ENCODE peak calls at places on chromosomes 2 and 18, in five cellular contexts. D is ovary, F is astrocyte of the spinal cord, G is upper lobe of right lung, L is AG04450. B is an unnamed sample.
A peak's percentile ranks its signal among the peaks of the same experiment; 100 is the strongest.

GRCh38 chr2:240460243-240460630 is 24.8 kb downstream of the GPC1 start:
- DNase-seq in D (no peak), G (peak; percentile 62), L (no peak), F (no peak), B (no peak)

GRCh38 chr2:168561991-168562390 is 105.9 kb downstream of the CERS6 start:
- DNase-seq in D (no peak), F (no peak), L (no peak), G (no peak), B (no peak)

GRCh38 chr2:9629222-9630000 is 1.4 kb downstream of the YWHAQ start:
- DNase-seq in L (no peak), G (no peak), F (peak; percentile 52), D (no peak), B (no peak)

GRCh38 chr18:58218111-58218510 is 174.1 kb downstream of the NEDD4L start:
- DNase-seq in G (no peak), L (no peak), D (no peak), F (no peak), B (no peak)

GRCh38 chr2:43387092-43388062 is 161.0 kb upstream of the ZFP36L2 start:
- DNase-seq in L (no peak), D (no peak), F (peak; percentile 66), G (no peak), B (no peak)

GRCh38 chr2:161353543-161353942 is 45.3 kb downstream of the PSMD14 start:
- DNase-seq in D (no peak), G (no peak), L (no peak), F (no peak), B (no peak)

GRCh38 chr2:33775306-33775705 is 176.2 kb upstream of the FAM98A start:
- DNase-seq in D (no peak), G (no peak), F (no peak), L (no peak), B (no peak)

GRCh38 chr2:100416939-100417744 is at the start of gene CHST10:
- DNase-seq in D (peak; percentile 61), G (peak; percentile 82), L (no peak), F (peak; percentile 49), B (no peak)

GRCh38 chr2:150572194-150572766 is 84.8 kb upstream of the RND3 start:
- DNase-seq in D (no peak), L (no peak), G (no peak), F (no peak), B (no peak)

GRCh38 chr2:33069894-33070651 is 123.3 kb downstream of the LTBP1 start:
- DNase-seq in F (peak; percentile 99), L (peak; percentile 91), G (no peak), D (no peak), B (peak; percentile 85)

GRCh38 chr2:100588071-100588786 is 25.4 kb downstream of the PDCL3 start:
- DNase-seq in D (no peak), F (peak; percentile 66), G (peak; percentile 40), L (no peak), B (no peak)

GRCh38 chr2:202361133-202361532 is 15.0 kb upstream of the BMPR2 start:
- DNase-seq in L (peak; percentile 44), G (no peak), D (no peak), F (no peak), B (no peak)

GRCh38 chr2:56191617-56192016 is 7.8 kb downstream of the CCDC85A start:
- DNase-seq in L (no peak), G (no peak), D (no peak), F (peak; percentile 23), B (no peak)

GRCh38 chr2:100964706-100965269 is 37.3 kb upstream of the RPL31 start:
- DNase-seq in G (peak; percentile 17), D (no peak), F (no peak), L (no peak), B (no peak)

GRCh38 chr2:178195390-178196166 is 1.3 kb downstream of the OSBPL6 start:
- DNase-seq in D (no peak), L (no peak), G (no peak), F (no peak), B (no peak)

GRCh38 chr18:56083097-56083865 is 495.3 kb upstream of the TCF4 start:
- DNase-seq in D (peak; percentile 64), L (peak; percentile 91), G (no peak), F (peak; percentile 64), B (no peak)

GRCh38 chr2:74507926-74508520 is 528 bp upstream of the PCGF1 start:
- DNase-seq in G (peak; percentile 69), F (no peak), D (peak; percentile 49), L (no peak), B (no peak)

GRCh38 chr18:11500153-11501122 is 109.0 kb upstream of the SLC35G4 start:
- DNase-seq in D (no peak), F (peak; percentile 98), L (peak; percentile 91), G (no peak), B (no peak)

GRCh38 chr2:56185582-56186046 is 1.8 kb downstream of the CCDC85A start:
- DNase-seq in L (no peak), F (peak; percentile 14), D (no peak), G (peak; percentile 69), B (peak; percentile 33)

GRCh38 chr2:85802337-85803103 is 48.7 kb downstream of the ATOH8 start:
- DNase-seq in F (peak; percentile 32), L (peak; percentile 42), G (no peak), D (no peak), B (peak; percentile 45)

DNA sequence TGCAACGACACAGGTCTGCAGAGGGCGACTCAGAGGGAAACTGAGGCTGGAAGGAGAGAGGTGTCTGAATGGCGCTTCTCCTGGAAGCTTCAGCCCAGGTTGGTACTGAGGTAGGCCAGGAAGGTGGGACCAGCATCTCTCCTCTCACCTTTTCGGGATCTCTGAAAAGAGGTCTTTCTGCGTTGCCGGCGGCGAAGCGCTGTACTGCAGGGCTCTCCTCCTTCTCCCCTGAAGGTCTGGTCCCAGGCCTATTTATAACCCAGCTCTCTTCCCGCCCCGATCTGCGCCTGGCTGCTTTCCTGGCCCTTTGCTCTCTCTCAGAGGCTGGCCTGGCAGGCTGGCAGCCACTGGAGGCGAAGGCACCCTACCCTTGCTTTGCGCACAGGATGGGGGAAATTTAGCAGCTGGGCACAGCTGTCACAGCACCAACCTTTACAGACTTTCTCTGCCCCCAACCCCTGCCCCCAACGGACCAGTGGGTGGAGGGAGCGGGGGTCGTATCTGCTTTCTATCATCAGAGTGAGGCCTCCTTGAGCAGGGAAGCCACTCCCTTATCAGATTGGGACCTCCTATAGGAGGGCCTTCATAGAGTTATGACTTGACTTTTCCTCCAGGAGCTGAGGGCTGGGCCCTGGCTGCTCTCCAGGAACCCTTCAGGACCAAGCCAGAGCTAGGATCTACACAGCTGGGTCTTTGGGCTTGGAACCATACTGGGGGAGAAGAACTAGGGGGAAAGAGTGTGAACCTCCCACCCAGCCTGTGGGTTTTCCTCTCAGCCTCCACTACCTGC is 1.1 kb downstream of the DYSF start:
- DNase-seq in L (no peak), D (no peak), F (no peak), G (no peak), B (peak; percentile 59)
- TF ChIP-seq CTCF in L (no peak), D (no peak), F (no peak), G (no peak), B (no peak)

DNA sequence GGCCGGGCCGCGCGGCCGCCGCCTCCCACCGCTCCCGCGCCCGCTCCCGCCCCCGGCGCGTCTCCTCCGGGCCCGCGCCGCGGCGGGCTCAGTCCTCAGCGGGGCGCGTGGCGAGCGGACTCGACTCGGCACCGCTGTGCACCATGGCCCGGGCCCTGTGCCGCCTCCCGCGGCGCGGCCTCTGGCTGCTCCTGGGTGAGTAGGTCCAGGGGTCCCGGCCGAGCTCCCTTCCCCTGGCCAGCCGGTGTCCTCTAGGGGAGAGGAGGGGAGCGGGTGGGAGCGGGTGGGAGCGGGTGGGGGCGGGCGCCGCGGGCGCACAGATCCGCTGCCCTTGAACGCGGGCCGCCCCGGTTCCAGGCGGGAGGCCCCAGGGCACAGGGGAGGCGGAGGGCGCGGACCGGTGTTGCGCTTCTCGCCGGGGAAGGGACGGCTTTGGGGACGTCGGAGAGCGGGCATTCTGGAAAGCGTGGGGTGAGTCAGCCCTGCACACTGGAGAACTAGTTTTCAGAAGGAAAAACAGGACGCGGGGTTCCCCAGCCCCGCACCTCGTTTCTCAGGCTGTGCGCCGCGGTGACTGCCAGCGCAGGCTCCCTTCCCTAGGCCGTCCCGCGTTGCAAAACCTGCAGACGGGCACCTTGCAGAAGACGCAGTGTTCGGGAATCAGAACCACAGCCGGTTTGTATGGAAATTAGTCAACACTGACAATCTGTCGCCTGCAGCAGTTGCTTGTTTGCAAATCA is at the start of gene RAMP1:
- DNase-seq in F (no peak), D (no peak), G (peak; percentile 69), L (no peak), B (no peak)
- H3K4me3 ChIP-seq in F (peak within 1 kb of the TSS; percentile 39), D (peak within 1 kb of the TSS; percentile 85), G (peak within 1 kb of the TSS; percentile 45), L (peak within 1 kb of the TSS; percentile 66), B (no peak within 1 kb of the TSS)

GRCh38 chr2:7116516-7116915 is 199.3 kb downstream of the RNF144A start:
- DNase-seq in D (no peak), L (no peak), G (no peak), F (no peak), B (no peak)

GRCh38 chr2:7121851-7122250 is 204.6 kb downstream of the RNF144A start:
- DNase-seq in D (no peak), L (no peak), G (no peak), F (no peak), B (no peak)

GRCh38 chr2:7119504-7119835 is 202.3 kb downstream of the RNF144A start:
- DNase-seq in L (no peak), F (no peak), D (no peak), G (no peak), B (no peak)

GRCh38 chr2:7115364-7115763 is 198.2 kb downstream of the RNF144A start:
- DNase-seq in L (no peak), F (no peak), G (no peak), D (no peak), B (no peak)

DNA sequence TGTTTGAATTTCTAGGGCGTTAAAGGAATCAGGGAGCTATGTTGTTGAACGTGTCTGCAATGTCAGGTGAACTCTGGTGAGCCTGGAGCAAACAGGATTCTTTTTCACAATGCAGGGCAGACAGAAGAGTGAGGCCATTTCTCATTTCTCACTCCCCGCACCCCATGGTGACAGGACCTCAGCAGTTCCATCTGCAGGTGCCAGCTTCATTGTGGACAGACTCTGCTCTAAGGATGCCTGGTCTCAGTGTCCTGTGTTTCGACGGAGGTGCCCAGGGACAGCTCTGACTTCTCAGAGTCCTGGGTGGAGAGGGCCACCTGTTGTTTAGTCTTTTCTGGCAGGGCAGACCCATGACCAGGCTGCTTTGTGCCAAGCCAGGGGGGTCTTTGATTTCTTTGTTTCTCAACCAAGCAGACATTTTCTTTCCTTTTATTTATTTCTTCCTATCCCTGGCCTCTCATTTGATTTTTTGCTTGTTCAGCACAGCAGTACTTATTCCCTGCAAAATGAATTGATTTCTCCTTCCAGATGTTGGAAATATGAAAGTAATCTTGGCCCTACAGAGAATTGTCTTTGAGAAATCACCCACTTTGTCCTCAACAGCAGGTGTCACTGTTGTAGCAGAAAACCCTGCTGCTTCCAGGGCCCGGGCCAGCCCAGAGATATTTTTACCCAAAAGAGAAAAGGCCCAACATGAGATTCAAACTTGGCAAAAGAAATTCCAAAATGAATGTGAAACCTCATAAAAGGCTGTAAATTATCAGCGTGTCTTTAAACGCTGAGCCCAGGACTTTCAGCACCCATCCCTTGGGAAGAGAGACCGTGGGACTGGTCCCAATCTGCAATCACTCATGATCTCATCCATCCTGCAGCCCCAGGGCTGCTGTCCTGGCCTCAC is 201.6 kb downstream of the RNF144A start:
- DNase-seq in D (peak; percentile 26), L (no peak), G (no peak), F (peak; percentile 48), B (no peak)
- TF ChIP-seq CTCF in D (no peak), L (peak; percentile 47), G (peak; percentile 37), F (peak; percentile 63), B (no peak)

DNA sequence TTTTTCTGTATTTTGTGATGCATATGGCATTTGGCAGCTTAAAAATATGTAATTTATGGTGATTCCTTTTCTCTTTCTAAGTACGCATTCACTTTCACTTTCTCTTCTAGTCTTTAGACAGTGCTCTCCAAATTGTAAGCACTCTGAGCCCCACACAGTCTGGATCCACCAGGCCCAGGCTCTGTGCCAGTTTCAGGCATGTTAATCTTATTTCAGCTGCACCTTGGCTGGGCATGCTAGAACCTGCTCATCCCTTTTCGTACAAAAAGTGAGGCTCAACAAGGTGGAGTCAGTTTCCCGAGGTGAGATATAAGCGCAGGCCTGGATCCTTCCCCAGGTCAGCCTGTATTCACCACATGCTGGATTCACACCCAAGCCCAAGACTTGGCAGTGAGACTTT is 203.9 kb downstream of the MTX2 start:
- DNase-seq in F (peak; percentile 32), L (no peak), G (no peak), D (peak; percentile 59), B (peak; percentile 80)
- H3K4me3 ChIP-seq in F (no peak overlapping the region), L (peak overlapping the region; percentile 20), G (peak overlapping the region; percentile 21), D (peak overlapping the region; percentile 4), B (no peak overlapping the region)